ENCODE peak calls at places on chromosomes 2 and 18, in six cellular contexts. One of them, this sample, is unnamed. For H3K4me1, the result is how much of the 10 kb centered on the place peaks cover.

GRCh38 chr18:23981369-23981768 is 33.2 kb upstream of the TTC39C start:
- DNase-seq in HCT116: no peak
- DNase-seq in spleen: no peak
- DNase-seq in tibial artery: no peak
- DNase-seq in left ventricle myocardium inferior: no peak
- DNase-seq in RWPE2: no peak
- DNase-seq in this sample: no peak

GRCh38 chr2:218806346-218806978 is 24.5 kb downstream of the CYP27A1 start:
- DNase-seq in HCT116: no peak
- DNase-seq in spleen: no peak
- DNase-seq in tibial artery: peak
- DNase-seq in left ventricle myocardium inferior: peak
- DNase-seq in RWPE2: no peak
- DNase-seq in this sample: no peak

GRCh38 chr2:11166476-11166875 is 11.2 kb downstream of the SLC66A3 start:
- DNase-seq in HCT116: no peak
- DNase-seq in spleen: peak
- DNase-seq in tibial artery: no peak
- DNase-seq in left ventricle myocardium inferior: no peak
- DNase-seq in RWPE2: no peak
- DNase-seq in this sample: no peak

GRCh38 chr2:171139860-171140259 is 20.8 kb downstream of the TLK1 start:
- DNase-seq in HCT116: no peak
- DNase-seq in spleen: no peak
- DNase-seq in tibial artery: no peak
- DNase-seq in left ventricle myocardium inferior: no peak
- DNase-seq in RWPE2: no peak
- DNase-seq in this sample: no peak

GRCh38 chr2:62050456-62051045 is 145.1 kb downstream of the COMMD1 start:
- DNase-seq in HCT116: no peak
- DNase-seq in spleen: no peak
- DNase-seq in tibial artery: no peak
- DNase-seq in left ventricle myocardium inferior: no peak
- DNase-seq in RWPE2: no peak
- DNase-seq in this sample: no peak

GRCh38 chr18:78978336-78979057 is 1.1 kb upstream of the SALL3 start:
- DNase-seq in HCT116: no peak
- DNase-seq in spleen: no peak
- DNase-seq in tibial artery: no peak
- DNase-seq in left ventricle myocardium inferior: no peak
- DNase-seq in RWPE2: no peak
- DNase-seq in this sample: no peak

GRCh38 chr2:100821255-100821912 is 1.4 kb downstream of the NPAS2 start:
- DNase-seq in HCT116: no peak
- DNase-seq in spleen: no peak
- DNase-seq in tibial artery: no peak
- DNase-seq in left ventricle myocardium inferior: no peak
- DNase-seq in RWPE2: no peak
- DNase-seq in this sample: no peak

GRCh38 chr2:178271629-178272333 is 77.5 kb downstream of the OSBPL6 start:
- DNase-seq in HCT116: no peak
- DNase-seq in spleen: no peak
- DNase-seq in tibial artery: peak
- DNase-seq in left ventricle myocardium inferior: peak
- DNase-seq in RWPE2: no peak
- DNase-seq in this sample: no peak

DNA sequence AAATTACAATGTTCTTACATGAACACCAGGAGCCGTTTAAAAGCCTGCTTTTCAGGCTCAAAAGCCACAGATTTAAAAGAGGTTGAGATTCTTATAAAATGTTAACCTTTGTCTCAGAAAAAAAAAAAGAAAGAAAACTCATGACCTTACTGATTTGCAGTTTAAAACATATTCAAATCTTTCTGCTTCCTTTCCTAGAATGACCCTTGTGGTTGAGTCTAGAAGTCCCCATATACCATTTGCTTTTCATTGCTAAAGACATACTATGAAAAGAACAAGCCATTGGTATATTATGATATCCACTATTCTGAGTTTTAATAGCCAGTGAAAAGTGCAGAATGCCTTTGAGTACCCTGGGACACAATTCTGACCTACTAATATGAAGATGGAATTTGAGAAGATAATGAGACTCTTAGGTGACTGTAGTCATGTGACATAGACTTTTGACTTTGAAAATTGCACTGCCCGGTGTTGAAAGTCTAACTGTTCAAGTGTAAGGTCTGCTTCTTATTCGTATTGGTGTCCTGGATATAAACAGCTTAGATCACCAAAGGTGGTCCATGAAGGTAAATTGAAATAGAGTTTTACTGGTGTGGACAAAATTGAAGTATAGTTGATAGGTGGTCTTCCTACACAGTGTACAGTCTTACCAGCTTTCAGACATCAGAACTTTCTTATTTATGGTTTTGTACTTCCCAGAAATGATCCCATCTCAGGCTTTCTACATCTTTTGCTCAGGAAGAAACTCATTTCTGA is 117.0 kb downstream of the DOCK10 start:
- DNase-seq in HCT116: no peak
- DNase-seq in spleen: no peak
- DNase-seq in tibial artery: no peak
- DNase-seq in left ventricle myocardium inferior: no peak
- DNase-seq in RWPE2: no peak
- DNase-seq in this sample: no peak
- H3K4me1 ChIP-seq in HCT116: under half
- H3K4me1 ChIP-seq in spleen: half or more
- H3K4me1 ChIP-seq in tibial artery: under half
- H3K4me1 ChIP-seq in left ventricle myocardium inferior: under half
- H3K4me1 ChIP-seq in RWPE2: under half
- H3K4me1 ChIP-seq in this sample: under half

DNA sequence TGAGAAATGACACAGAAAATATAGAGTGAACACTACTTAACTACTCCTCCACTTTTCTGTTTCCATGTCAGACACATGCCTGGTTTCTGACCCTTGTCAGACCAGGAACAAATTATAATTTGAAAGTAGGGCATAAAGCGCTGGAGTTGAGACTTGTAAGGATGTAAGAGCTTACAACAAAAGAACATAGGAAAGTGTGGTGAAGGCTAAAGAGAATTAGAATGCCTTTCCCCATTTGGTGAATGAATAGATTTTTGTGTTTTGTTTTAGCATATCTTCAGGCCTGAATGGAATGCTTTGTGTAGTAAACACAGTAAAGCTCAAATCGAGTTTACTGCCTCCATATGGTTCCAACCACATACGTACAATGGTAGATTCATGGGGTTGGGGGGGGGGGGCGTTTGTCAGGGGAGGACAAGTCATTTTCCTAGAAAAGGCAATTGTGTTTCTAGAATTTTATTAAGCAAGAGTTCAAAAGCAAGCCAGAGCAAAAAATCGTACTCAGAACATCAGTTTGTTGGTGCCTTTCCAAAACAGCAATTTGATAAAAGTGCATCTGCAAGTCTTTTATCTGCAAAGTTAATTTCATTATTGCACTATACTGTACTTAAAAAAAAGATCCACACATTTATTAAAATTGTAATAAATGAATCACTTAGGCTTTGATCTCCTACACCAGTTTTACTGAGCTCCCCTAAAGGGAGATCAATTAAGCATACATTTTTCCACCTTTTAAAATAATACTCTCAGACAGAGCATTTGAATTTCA is 30.9 kb downstream of the NRXN1 start:
- DNase-seq in HCT116: no peak
- DNase-seq in spleen: no peak
- DNase-seq in tibial artery: no peak
- DNase-seq in left ventricle myocardium inferior: no peak
- DNase-seq in RWPE2: no peak
- DNase-seq in this sample: no peak
- H3K4me1 ChIP-seq in HCT116: under half
- H3K4me1 ChIP-seq in spleen: under half
- H3K4me1 ChIP-seq in tibial artery: under half
- H3K4me1 ChIP-seq in left ventricle myocardium inferior: under half
- H3K4me1 ChIP-seq in RWPE2: under half
- H3K4me1 ChIP-seq in this sample: under half

DNA sequence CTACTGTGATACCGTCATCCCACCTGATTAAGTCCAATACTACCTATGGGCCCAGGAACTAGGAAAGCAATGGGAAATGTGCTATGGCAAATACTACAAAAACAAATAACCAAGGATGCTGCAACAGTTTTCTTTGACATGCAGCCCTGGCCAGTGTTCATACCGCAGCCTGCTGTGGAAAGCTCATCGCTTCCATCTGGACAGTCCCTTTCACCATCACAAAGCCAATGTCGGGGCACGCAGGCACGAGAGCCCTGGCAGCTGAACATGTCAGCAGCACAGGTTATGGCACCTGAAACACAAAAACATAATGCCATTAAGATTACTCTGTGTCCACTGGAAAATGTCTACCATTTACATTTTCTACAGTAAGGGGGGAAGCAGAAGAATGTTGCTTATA is 1621.1 kb downstream of the LRP1B start:
- DNase-seq in HCT116: no peak
- DNase-seq in spleen: peak
- DNase-seq in tibial artery: no peak
- DNase-seq in left ventricle myocardium inferior: no peak
- DNase-seq in RWPE2: no peak
- DNase-seq in this sample: no peak
- H3K4me1 ChIP-seq in HCT116: under half
- H3K4me1 ChIP-seq in spleen: under half
- H3K4me1 ChIP-seq in tibial artery: under half
- H3K4me1 ChIP-seq in left ventricle myocardium inferior: under half
- H3K4me1 ChIP-seq in RWPE2: under half
- H3K4me1 ChIP-seq in this sample: under half

GRCh38 chr2:60535392-60536312 is 17.8 kb downstream of the BCL11A start:
- DNase-seq in HCT116: no peak
- DNase-seq in spleen: no peak
- DNase-seq in tibial artery: no peak
- DNase-seq in left ventricle myocardium inferior: no peak
- DNase-seq in RWPE2: no peak
- DNase-seq in this sample: no peak
- H3K4me1 ChIP-seq in HCT116: under half
- H3K4me1 ChIP-seq in spleen: under half
- H3K4me1 ChIP-seq in tibial artery: under half
- H3K4me1 ChIP-seq in left ventricle myocardium inferior: half or more
- H3K4me1 ChIP-seq in RWPE2: under half
- H3K4me1 ChIP-seq in this sample: under half

GRCh38 chr18:9106094-9106493 is 3.6 kb downstream of the NDUFV2 start:
- DNase-seq in HCT116: no peak
- DNase-seq in spleen: no peak
- DNase-seq in tibial artery: no peak
- DNase-seq in left ventricle myocardium inferior: no peak
- DNase-seq in RWPE2: no peak
- DNase-seq in this sample: no peak

GRCh38 chr18:9108911-9109310 is 6.4 kb downstream of the NDUFV2 start:
- DNase-seq in HCT116: no peak
- DNase-seq in spleen: no peak
- DNase-seq in tibial artery: no peak
- DNase-seq in left ventricle myocardium inferior: no peak
- DNase-seq in RWPE2: no peak
- DNase-seq in this sample: no peak

GRCh38 chr18:9113468-9114149 is 11.1 kb downstream of the NDUFV2 start:
- DNase-seq in HCT116: no peak
- DNase-seq in spleen: no peak
- DNase-seq in tibial artery: no peak
- DNase-seq in left ventricle myocardium inferior: no peak
- DNase-seq in RWPE2: no peak
- DNase-seq in this sample: no peak

GRCh38 chr18:9106800-9107574 is 4.5 kb downstream of the NDUFV2 start:
- DNase-seq in HCT116: no peak
- DNase-seq in spleen: no peak
- DNase-seq in tibial artery: no peak
- DNase-seq in left ventricle myocardium inferior: no peak
- DNase-seq in RWPE2: no peak
- DNase-seq in this sample: no peak

DNA sequence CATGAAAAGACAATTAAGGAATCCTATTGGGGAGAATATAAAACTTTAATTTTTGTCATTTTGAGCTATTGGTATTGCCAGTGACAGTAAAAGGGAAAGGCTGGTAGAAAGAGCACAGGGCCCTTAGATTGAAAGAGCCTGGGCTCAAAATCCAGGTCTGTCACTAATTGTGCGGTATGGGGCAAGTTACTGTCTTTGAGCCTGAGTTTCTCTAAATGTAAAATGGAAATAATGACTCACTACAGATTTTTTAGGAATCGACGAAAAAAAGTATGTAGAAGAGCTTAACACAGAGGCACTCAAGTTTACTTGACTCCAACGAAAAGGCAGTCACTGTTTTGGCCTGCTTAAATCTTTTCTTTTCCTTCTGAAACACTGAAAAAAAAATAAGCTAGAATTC is 7.0 kb downstream of the NDUFV2 start:
- DNase-seq in HCT116: no peak
- DNase-seq in spleen: no peak
- DNase-seq in tibial artery: no peak
- DNase-seq in left ventricle myocardium inferior: no peak
- DNase-seq in RWPE2: no peak
- DNase-seq in this sample: no peak
- H3K4me1 ChIP-seq in HCT116: under half
- H3K4me1 ChIP-seq in spleen: half or more
- H3K4me1 ChIP-seq in tibial artery: half or more
- H3K4me1 ChIP-seq in left ventricle myocardium inferior: half or more
- H3K4me1 ChIP-seq in RWPE2: under half
- H3K4me1 ChIP-seq in this sample: under half

GRCh38 chr2:125106710-125107109 is 1081.6 kb downstream of the CNTNAP5 start:
- DNase-seq in HCT116: no peak
- DNase-seq in spleen: no peak
- DNase-seq in tibial artery: no peak
- DNase-seq in left ventricle myocardium inferior: no peak
- DNase-seq in RWPE2: no peak
- DNase-seq in this sample: no peak
- H3K4me1 ChIP-seq in HCT116: under half
- H3K4me1 ChIP-seq in spleen: under half
- H3K4me1 ChIP-seq in tibial artery: under half
- H3K4me1 ChIP-seq in left ventricle myocardium inferior: under half
- H3K4me1 ChIP-seq in RWPE2: under half
- H3K4me1 ChIP-seq in this sample: under half

This sample was measured in Caco-2.